ENCODE peak calls at places on chromosomes 7 and 10, in nine cellular contexts. E is NCI-H1930, C is MV-4-11, K is ACHN, P is T-cell, M is RCC 7860, J is G401, R is AG20443, F is AG04449. O is an unnamed sample.

GRCh38 chr7:20304366-20304765 is 26.3 kb upstream of the ITGB8 start:
- DNase-seq in E (no peak), C (no peak), K (no peak), P (no peak), M (no peak), J (no peak), R (no peak), F (no peak), O (no peak)

GRCh38 chr10:11359849-11360248 is 251.6 kb downstream of the USP6NL start:
- DNase-seq in E (no peak), C (no peak), K (no peak), P (no peak), M (no peak), J (no peak), R (no peak), F (no peak), O (no peak)

GRCh38 chr7:115561341-115562110 is 469.0 kb downstream of the TFEC start:
- DNase-seq in E (no peak), C (no peak), K (no peak), P (no peak), M (no peak), J (no peak), R (peak; percentile 67), F (peak; percentile 12), O (peak; percentile 14)

GRCh38 chr7:50264908-50265307 is 39.6 kb upstream of the IKZF1 start:
- DNase-seq in E (no peak), C (peak; percentile 28), K (no peak), P (no peak), M (no peak), J (no peak), R (no peak), F (no peak), O (no peak)

GRCh38 chr7:29987821-29988317 is 1.7 kb downstream of the SCRN1 start:
- DNase-seq in E (no peak), C (peak; percentile 72), K (peak; percentile 98), P (no peak), M (peak; percentile 91), J (peak; percentile 67), R (peak; percentile 83), F (peak; percentile 28), O (peak; percentile 82)

GRCh38 chr7:38796636-38797501 is 112.1 kb downstream of the VPS41 start:
- DNase-seq in E (peak; percentile 37), C (peak; percentile 8), K (peak; percentile 75), P (peak; percentile 10), M (peak; percentile 50), J (peak; percentile 86), R (peak; percentile 55), F (no peak), O (peak; percentile 40)

GRCh38 chr10:12448729-12449391 is 99.5 kb downstream of the CAMK1D start:
- DNase-seq in E (no peak), C (peak; percentile 89), K (peak; percentile 76), P (peak; percentile 18), M (peak; percentile 85), J (no peak), R (peak; percentile 52), F (peak; percentile 50), O (peak; percentile 73)

GRCh38 chr7:130273081-130273699 is 6.5 kb downstream of the CPA2 start:
- DNase-seq in E (peak; percentile 65), C (peak; percentile 61), K (no peak), P (no peak), M (no peak), J (peak; percentile 43), R (no peak), F (no peak), O (no peak)

GRCh38 chr7:32631021-32631420 is 135.7 kb downstream of the AVL9 start:
- DNase-seq in E (no peak), C (no peak), K (no peak), P (no peak), M (no peak), J (no peak), R (no peak), F (no peak), O (no peak)

GRCh38 chr10:115903845-115904244 is 369.2 kb downstream of the GFRA1 start:
- DNase-seq in E (no peak), C (no peak), K (no peak), P (no peak), M (no peak), J (no peak), R (no peak), F (no peak), O (no peak)

GRCh38 chr7:151461096-151461941 is 21.4 kb upstream of the CRYGN start:
- DNase-seq in E (no peak), C (no peak), K (no peak), P (no peak), M (peak; percentile 47), J (no peak), R (no peak), F (no peak), O (no peak)

GRCh38 chr10:109889867-109890266 is 33.4 kb downstream of the XPNPEP1 start:
- DNase-seq in E (no peak), C (peak; percentile 73), K (peak; percentile 69), P (no peak), M (peak; percentile 76), J (no peak), R (peak; percentile 61), F (peak; percentile 52), O (peak; percentile 40)

GRCh38 chr7:102431617-102432298 is 1.6 kb upstream of the ORAI2 start:
- DNase-seq in E (no peak), C (no peak), K (peak; percentile 57), P (peak; percentile 33), M (peak; percentile 92), J (peak; percentile 98), R (no peak), F (no peak), O (no peak)

GRCh38 chr10:23927926-23928325 is 281.0 kb upstream of the KIAA1217 start:
- DNase-seq in E (no peak), C (no peak), K (no peak), P (no peak), M (no peak), J (no peak), R (no peak), F (no peak), O (no peak)

GRCh38 chr7:40015790-40016296 is 65.8 kb downstream of the CDK13 start:
- DNase-seq in E (no peak), C (peak; percentile 65), K (peak; percentile 74), P (no peak), M (peak; percentile 41), J (peak; percentile 75), R (peak; percentile 18), F (no peak), O (peak; percentile 15)

GRCh38 chr7:66790725-66791124 is 50.2 kb downstream of the RABGEF1 start:
- DNase-seq in E (no peak), C (no peak), K (no peak), P (no peak), M (no peak), J (no peak), R (no peak), F (no peak), O (no peak)

GRCh38 chr10:5211696-5212095 is 15.1 kb downstream of the AKR1C4 start:
- DNase-seq in E (no peak), C (no peak), K (no peak), P (no peak), M (no peak), J (no peak), R (no peak), F (no peak), O (no peak)

GRCh38 chr7:22477876-22478450 is 22.0 kb downstream of the STEAP1B start:
- DNase-seq in E (no peak), C (no peak), K (no peak), P (no peak), M (no peak), J (no peak), R (no peak), F (no peak), O (no peak)

GRCh38 chr10:1158066-1158465 is 101.9 kb downstream of the WDR37 start:
- DNase-seq in E (no peak), C (no peak), K (no peak), P (no peak), M (no peak), J (no peak), R (no peak), F (no peak), O (no peak)

GRCh38 chr10:12181065-12181775 is 14.5 kb downstream of the NUDT5 start:
- DNase-seq in E (no peak), C (peak; percentile 100), K (no peak), P (peak; percentile 39), M (no peak), J (no peak), R (no peak), F (no peak), O (no peak)

GRCh38 chr7:38244516-38244915 is 28.9 kb downstream of the TARP start:
- DNase-seq in E (no peak), C (no peak), K (no peak), P (no peak), M (no peak), J (no peak), R (no peak), F (no peak), O (no peak)

GRCh38 chr7:129986600-129986999 is 33.8 kb upstream of the UBE2H start:
- DNase-seq in E (no peak), C (no peak), K (peak; percentile 70), P (no peak), M (peak; percentile 70), J (no peak), R (no peak), F (no peak), O (no peak)

GRCh38 chr10:102809753-102810152 is 27.5 kb downstream of the CYP17A1 start:
- DNase-seq in E (no peak), C (no peak), K (no peak), P (no peak), M (no peak), J (no peak), R (no peak), F (no peak), O (no peak)

GRCh38 chr7:132485600-132486594 is 90.4 kb downstream of the PLXNA4 start:
- DNase-seq in E (no peak), C (no peak), K (no peak), P (peak; percentile 9), M (no peak), J (no peak), R (no peak), F (no peak), O (no peak)

GRCh38 chr7:101386558-101387199 is 24.0 kb downstream of the COL26A1 start:
- DNase-seq in E (no peak), C (peak; percentile 65), K (no peak), P (no peak), M (no peak), J (no peak), R (peak; percentile 67), F (no peak), O (no peak)

GRCh38 chr7:118185163-118185860 is 1.3 kb downstream of the LSM8 start:
- DNase-seq in E (no peak), C (no peak), K (no peak), P (no peak), M (no peak), J (no peak), R (peak; percentile 7), F (peak; percentile 31), O (no peak)

GRCh38 chr7:19762631-19763030 is 10.8 kb downstream of the TMEM196 start:
- DNase-seq in E (no peak), C (no peak), K (no peak), P (no peak), M (no peak), J (no peak), R (no peak), F (no peak), O (no peak)

O was measured in AG08396.